ENCODE peak calls at places on chromosomes 16 and 17, in four cellular contexts. Q, B, J and V are unnamed samples.

GRCh38 chr17:920190-920589 is 59.4 kb downstream of the NXN start:
- DNase-seq in Q (no peak), B (no peak), J (no peak), V (no peak)

GRCh38 chr16:29736764-29737163 is 9.0 kb downstream of the C16orf54 start:
- DNase-seq in Q (no peak), B (no peak), J (no peak), V (no peak)

GRCh38 chr16:82040296-82040695 is 5.2 kb downstream of the HSD17B2 start:
- DNase-seq in Q (no peak), B (no peak), J (no peak), V (no peak)

GRCh38 chr17:53092072-53092471 is 730.7 kb upstream of the KIF2B start:
- DNase-seq in Q (no peak), B (no peak), J (no peak), V (no peak)

GRCh38 chr16:15493416-15494181 is 59.2 kb downstream of the BMERB1 start:
- DNase-seq in Q (no peak), B (no peak), J (no peak), V (no peak)

GRCh38 chr17:52495646-52496045 is 337.1 kb upstream of the CA10 start:
- DNase-seq in Q (no peak), B (no peak), J (no peak), V (no peak)

GRCh38 chr16:17316005-17316404 is 154.8 kb downstream of the XYLT1 start:
- DNase-seq in Q (no peak), B (no peak), J (no peak), V (no peak)

GRCh38 chr16:9300252-9300651 is 208.8 kb downstream of the HAPSTR1 start:
- DNase-seq in Q (no peak), B (no peak), J (no peak), V (no peak)

GRCh38 chr16:8874388-8874787 is 5.6 kb upstream of the CARHSP1 start:
- DNase-seq in Q (no peak), B (no peak), J (no peak), V (no peak)

GRCh38 chr17:55773671-55774070 is 22.8 kb downstream of the PCTP start:
- DNase-seq in Q (no peak), B (no peak), J (no peak), V (no peak)

DNA sequence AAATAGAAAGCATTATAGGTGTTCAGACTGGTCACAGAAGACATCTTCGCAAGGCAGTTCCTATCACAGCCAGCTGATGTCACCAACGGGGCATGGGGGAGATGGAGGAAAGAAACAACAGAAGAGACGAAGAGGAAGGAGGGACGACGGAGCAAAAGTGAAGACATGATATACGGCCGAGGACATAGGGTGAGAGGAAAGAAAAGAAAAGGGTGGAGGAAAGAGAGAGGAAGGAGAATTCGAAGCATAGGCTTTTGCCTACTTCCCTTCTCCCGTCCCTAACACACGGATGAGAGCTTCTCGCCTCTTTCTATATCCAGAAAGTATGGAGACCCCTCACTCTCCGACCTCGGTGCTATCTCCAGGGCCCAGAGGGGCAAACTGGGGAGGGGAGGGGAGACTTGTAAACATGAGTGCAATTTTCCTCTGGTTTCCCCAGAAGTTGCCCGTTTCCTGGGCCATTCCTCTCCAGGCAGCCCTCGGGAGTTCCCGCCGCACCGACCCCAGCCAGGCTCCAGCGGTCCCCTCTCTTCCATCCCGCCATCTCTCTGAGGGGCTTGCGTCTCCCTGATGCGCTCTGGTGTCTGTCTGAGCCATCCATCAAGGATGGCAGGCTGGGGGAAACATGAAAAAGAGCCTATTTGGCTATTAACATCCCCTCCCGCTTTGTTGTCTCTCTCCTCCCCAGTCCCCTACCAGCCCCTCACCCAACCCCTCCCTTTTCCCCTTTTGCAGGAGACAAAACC is 26.0 kb downstream of the COPZ2 start:
- DNase-seq in Q (no peak), B (no peak), J (peak; percentile 37), V (no peak)
- TF ChIP-seq CTCF in Q (no peak), B (no peak), J (peak; percentile 40), V (peak; percentile 16)

GRCh38 chr17:5619088-5619740 is 34.9 kb upstream of the NLRP1 start:
- DNase-seq in Q (no peak), B (no peak), J (no peak), V (no peak)
- H3K4me3 ChIP-seq in Q (no peak overlapping the region), B (no peak overlapping the region), J (no peak overlapping the region), V (no peak overlapping the region)

GRCh38 chr17:10697092-10698081 is at the start of the genes ADPRM and SCO1:
- DNase-seq in Q (peak; percentile 90), B (peak; percentile 83), J (peak; percentile 88), V (peak; percentile 96)
- TF ChIP-seq CTCF in Q (peak; percentile 30), B (peak; percentile 51), J (no peak), V (peak; percentile 28)

DNA sequence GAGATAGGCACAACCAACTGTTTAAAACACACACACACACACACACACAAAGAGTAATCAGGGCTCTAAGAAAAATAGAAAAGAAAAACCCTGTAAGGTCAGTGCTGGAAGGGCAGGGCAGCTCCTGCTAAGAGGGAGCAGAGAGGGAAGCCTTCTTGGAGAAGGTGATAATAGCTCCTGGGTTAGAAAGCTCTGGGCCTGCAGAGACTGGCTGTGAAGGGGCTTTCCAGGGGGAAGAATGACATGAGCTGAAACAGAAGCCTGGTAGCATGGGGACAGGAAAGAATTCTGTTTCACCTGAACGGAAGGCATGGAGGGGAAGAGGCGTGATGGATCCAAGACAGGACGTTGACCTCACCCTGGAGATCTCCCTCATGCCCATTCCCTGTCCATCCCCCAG is 46.7 kb upstream of the WSCD1 start:
- DNase-seq in Q (no peak), B (no peak), J (no peak), V (no peak)
- H3K4me3 ChIP-seq in Q (no peak overlapping the region), B (no peak overlapping the region), J (no peak overlapping the region), V (no peak overlapping the region)

DNA sequence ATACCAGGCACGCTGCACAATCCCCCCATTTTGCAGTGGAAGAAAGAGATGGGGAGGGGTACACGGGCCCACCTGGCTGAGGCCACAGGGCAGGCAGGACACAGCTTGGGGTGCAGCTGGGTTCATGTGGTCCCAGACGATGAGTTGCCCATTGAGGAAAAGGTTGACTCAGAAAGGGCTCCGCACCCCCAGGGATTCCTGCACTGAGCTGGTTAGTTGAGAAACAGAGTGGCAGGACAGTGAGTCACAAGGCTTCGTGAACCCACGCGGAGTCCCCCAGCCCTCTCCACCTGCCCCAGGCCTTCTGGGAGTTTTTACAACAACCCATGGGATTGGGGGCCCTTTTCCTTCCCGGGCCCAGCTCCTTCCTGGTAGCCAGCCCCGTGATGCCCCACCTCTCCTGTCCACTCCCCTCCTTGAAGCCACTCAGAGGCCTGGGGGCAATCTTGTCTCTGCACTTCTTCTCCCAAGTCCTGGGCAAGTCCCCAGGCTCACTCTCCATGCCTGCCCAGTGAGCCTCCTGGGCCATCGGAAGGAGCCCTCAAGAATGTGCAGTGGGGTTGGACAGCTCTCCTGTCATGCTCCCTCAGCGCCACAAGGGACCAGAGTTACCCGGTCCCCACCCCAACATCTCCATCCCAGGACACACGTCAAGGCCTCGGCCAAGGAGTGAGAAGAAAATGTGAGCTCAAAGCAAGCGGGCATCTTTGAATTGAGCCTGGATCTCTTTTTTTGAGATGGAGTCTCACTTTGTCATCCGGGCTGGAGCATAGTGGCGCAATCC is 251.2 kb downstream of the PARN start:
- DNase-seq in Q (no peak), B (no peak), J (no peak), V (no peak)
- TF ChIP-seq CTCF in Q (no peak), B (peak; percentile 9), J (no peak), V (no peak)

DNA sequence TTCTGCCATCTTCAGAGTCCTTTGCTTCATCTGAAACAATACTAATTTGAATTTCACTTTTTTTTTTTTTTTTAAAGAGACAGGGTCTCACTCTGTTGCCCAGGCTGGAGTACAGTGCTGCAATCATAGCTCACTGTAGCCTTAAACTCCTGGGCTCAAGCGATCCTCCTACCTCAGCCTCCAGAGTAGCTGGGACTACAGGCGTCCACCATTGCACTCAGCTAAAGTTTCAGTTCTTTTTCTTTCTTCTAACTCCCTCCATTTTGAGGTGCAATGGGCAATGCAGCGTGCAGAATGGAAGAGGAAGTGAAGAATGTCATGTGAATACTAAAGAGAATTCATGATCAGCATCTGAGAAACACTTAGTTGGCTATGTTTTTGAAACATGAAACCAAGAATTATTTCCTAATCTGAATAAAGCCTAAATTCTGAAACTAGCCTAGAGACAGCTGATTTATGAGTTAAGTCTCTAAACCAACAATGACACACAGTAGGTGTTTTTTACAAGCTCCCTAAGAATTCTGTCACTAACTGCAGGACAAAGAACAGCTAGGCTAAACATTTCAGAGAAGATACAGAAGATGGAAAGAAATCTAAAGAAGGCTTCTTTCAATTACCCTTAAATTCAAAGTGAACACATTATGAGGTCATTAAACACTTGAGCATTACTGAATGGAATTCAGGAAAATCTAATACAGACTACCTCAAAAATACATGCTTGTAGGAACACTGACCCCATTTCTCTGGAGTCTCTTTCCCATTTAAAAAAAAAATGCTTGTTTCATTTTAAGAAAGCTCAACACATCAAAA is 21.0 kb downstream of the SNN start:
- DNase-seq in Q (no peak), B (no peak), J (no peak), V (no peak)
- H3K4me3 ChIP-seq in Q (no peak overlapping the region), B (no peak overlapping the region), J (no peak overlapping the region), V (no peak overlapping the region)

DNA sequence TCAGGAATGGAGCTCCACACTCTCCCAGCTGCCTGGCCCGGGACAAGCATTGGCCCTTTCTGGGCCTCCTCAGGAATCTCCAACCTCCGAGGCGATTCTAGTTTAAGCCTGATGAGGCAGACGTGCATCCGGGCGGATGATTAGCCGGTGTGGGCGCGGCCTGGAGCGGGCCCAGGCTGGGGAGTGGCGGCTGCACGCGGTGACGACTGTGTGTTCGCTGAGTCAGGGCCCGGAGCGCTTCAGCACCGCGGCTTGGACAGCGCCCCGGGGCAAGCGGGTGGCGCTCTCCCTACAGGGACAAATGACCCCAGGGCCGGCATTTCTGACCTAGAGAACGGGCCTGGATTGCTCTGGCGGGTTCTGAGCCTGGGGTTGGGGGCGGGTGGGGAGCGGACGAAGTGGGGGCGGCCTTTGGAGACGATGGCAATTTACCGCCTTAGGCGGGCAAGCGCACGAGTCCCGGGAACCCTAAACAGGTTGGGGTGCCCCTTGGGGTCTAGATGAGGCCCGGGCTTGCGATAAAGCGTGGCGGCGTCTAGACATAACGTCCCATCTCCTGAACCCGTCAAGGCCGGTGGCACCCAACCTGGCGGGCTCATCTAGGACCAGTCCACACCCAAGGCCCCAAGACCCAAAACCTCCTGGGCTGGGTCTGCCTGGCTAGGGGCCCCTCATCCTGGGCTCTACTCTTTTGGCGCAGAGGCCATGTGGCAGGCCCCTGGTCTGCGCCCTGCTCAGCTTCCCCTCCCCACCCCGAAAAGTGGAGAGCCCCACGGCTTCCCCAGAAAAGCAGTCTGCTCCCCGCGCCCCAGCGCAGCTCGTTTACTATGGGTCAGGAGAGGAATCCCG is 22.3 kb upstream of the ZNHIT3 start:
- DNase-seq in Q (no peak), B (no peak), J (no peak), V (peak; percentile 44)
- TF ChIP-seq CTCF in Q (no peak), B (no peak), J (no peak), V (no peak)

GRCh38 chr16:72203401-72203800 is 31.4 kb upstream of the PMFBP1 start:
- DNase-seq in Q (no peak), B (no peak), J (no peak), V (peak; percentile 44)
- H3K4me3 ChIP-seq in Q (no peak overlapping the region), B (no peak overlapping the region), J (no peak overlapping the region), V (no peak overlapping the region)

DNA sequence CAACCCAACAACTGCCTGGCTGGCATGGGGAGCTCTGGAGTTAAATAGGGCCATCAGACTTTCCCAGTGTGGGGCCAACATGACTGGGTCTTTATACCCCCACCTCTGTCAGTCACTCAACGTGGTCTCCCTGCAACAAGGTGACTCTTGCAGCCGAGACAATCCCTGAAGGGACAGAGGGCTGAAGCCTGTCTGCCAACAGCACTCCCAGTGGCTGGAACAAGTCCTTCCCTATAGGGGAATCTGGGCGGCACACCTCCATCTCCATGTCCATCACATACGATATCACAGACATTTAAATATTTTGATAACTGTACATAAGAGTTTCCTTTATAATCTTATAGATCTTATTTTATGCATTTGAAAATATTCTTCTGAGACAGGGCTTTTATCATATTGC is 4.8 kb upstream of the MAPT start:
- DNase-seq in Q (no peak), B (no peak), J (no peak), V (no peak)
- TF ChIP-seq CTCF in Q (no peak), B (no peak), J (no peak), V (peak; percentile 9)